ENCODE peak calls at places on chromosomes 3 and 15, in six cellular contexts. B, U, T, I, K and S are unnamed samples.

GRCh38 chr15:58433597-58434333 is 2.0 kb downstream of the LIPC start:
- DNase-seq in B (no peak), U (no peak), T (no peak), I (no peak), K (no peak), S (no peak)

GRCh38 chr3:29441422-29441821 is 160.6 kb downstream of the RBMS3 start:
- DNase-seq in B (no peak), U (no peak), T (no peak), I (no peak), K (no peak), S (no peak)

GRCh38 chr3:3632439-3632838 is 166.8 kb upstream of the LRRN1 start:
- DNase-seq in B (no peak), U (no peak), T (no peak), I (no peak), K (no peak), S (no peak)

GRCh38 chr15:40317580-40317979 is 5.9 kb upstream of the INAFM2 start:
- DNase-seq in B (no peak), U (no peak), T (no peak), I (no peak), K (no peak), S (no peak)

GRCh38 chr3:129276385-129276784 is 2.3 kb upstream of the HMCES start:
- DNase-seq in B (no peak), U (no peak), T (no peak), I (peak), K (no peak), S (peak)

GRCh38 chr15:80010131-80010673 is 39.2 kb upstream of the BCL2A1 start:
- DNase-seq in B (no peak), U (no peak), T (no peak), I (no peak), K (no peak), S (peak)

GRCh38 chr3:15771444-15771843 is 26.3 kb downstream of the ANKRD28 start:
- DNase-seq in B (no peak), U (no peak), T (no peak), I (no peak), K (no peak), S (no peak)

GRCh38 chr15:75153084-75153483 is 48.6 kb upstream of the C15orf39 start:
- DNase-seq in B (no peak), U (no peak), T (no peak), I (peak), K (no peak), S (peak)

GRCh38 chr3:14532691-14533456 is 7.3 kb downstream of the GRIP2 start:
- DNase-seq in B (peak), U (no peak), T (no peak), I (no peak), K (no peak), S (no peak)

GRCh38 chr3:182142928-182143327 is 431.2 kb downstream of the SOX2 start:
- DNase-seq in B (no peak), U (no peak), T (no peak), I (no peak), K (no peak), S (no peak)

GRCh38 chr3:40096561-40097506 is 212.7 kb upstream of the EIF1B start:
- DNase-seq in B (peak), U (no peak), T (no peak), I (no peak), K (no peak), S (no peak)

GRCh38 chr15:66655997-66656396 is 46.0 kb upstream of the SMAD6 start:
- DNase-seq in B (no peak), U (no peak), T (no peak), I (no peak), K (no peak), S (no peak)

GRCh38 chr3:112770026-112770626 is 76.5 kb downstream of the CD200R1L start:
- DNase-seq in B (no peak), U (no peak), T (no peak), I (no peak), K (no peak), S (peak)

GRCh38 chr3:157318639-157319288 is 117.9 kb upstream of the PTX3 start:
- DNase-seq in B (peak), U (no peak), T (no peak), I (no peak), K (no peak), S (no peak)

GRCh38 chr3:194800014-194800413 is 114.3 kb downstream of the FAM43A start:
- DNase-seq in B (no peak), U (no peak), T (peak), I (no peak), K (no peak), S (no peak)

GRCh38 chr3:47083786-47084185 is 80.1 kb downstream of the SETD2 start:
- DNase-seq in B (no peak), U (no peak), T (no peak), I (peak), K (no peak), S (peak)

GRCh38 chr3:101687142-101687931 is 819 bp upstream of the RPL24 start:
- DNase-seq in B (no peak), U (no peak), T (no peak), I (no peak), K (no peak), S (no peak)

GRCh38 chr3:136645915-136646314 is 106.3 kb downstream of the STAG1 start:
- DNase-seq in B (no peak), U (no peak), T (no peak), I (no peak), K (no peak), S (peak)

GRCh38 chr15:83323296-83323711 is 38.8 kb upstream of the BNC1 start:
- DNase-seq in B (no peak), U (no peak), T (no peak), I (no peak), K (no peak), S (no peak)

GRCh38 chr3:138902166-138902565 is 44.8 kb downstream of the FOXL2 start:
- DNase-seq in B (no peak), U (no peak), T (no peak), I (no peak), K (no peak), S (no peak)

GRCh38 chr3:151379083-151379734 is 5.3 kb downstream of the P2RY12 start:
- DNase-seq in B (no peak), U (no peak), T (no peak), I (no peak), K (peak), S (peak)

GRCh38 chr3:2872884-2873283 is 237.3 kb downstream of the IL5RA start:
- DNase-seq in B (no peak), U (no peak), T (no peak), I (no peak), K (no peak), S (no peak)

GRCh38 chr15:63986751-63987341 is 59.4 kb downstream of the DAPK2 start:
- DNase-seq in B (no peak), U (no peak), T (no peak), I (peak), K (no peak), S (peak)

GRCh38 chr15:56207711-56208110 is 36.0 kb downstream of the RFX7 start:
- DNase-seq in B (no peak), U (no peak), T (no peak), I (peak), K (no peak), S (peak)

GRCh38 chr3:157089455-157090221 is 70.3 kb downstream of the CCNL1 start:
- DNase-seq in B (peak), U (no peak), T (peak), I (peak), K (no peak), S (peak)

GRCh38 chr15:88645171-88646087 is 6.6 kb downstream of the ISG20 start:
- DNase-seq in B (peak), U (no peak), T (peak), I (no peak), K (no peak), S (peak)

GRCh38 chr15:48541659-48542334 is 103.7 kb downstream of the FBN1 start:
- DNase-seq in B (no peak), U (no peak), T (no peak), I (peak), K (no peak), S (peak)

DNA sequence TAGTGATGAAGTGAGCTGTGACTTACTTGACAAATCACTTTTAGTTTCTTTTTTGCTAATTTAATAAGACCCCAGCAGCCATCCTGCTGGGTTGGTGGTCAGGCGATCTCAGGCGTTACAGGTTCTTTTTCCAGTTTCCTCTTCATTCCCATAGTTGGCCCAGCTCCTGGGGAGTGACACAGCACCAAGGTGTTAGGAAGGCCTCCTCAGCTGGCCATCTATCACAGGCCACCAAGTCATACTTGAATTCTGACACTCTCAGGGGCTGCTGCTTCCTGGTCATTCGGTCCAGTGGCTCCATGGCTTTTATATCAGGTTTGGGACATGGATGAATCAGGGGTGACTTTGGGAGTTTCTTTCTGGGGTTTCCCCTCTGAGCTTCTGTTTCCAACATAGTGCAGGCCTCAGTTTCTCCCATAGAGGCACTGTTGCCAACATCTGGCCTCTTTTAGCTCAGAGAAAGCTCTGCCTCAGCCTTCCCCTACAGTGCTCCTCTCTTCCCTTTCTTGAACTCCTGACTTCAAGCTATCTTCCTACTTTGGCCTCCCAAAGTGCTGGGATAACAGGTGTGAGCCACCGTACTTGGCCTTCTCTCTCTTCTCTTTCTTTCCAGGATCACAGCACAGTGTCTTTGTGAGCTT is 211.8 kb downstream of the NR2F2 start:
- DNase-seq in B (no peak), U (no peak), T (no peak), I (no peak), K (no peak), S (no peak)
- TF ChIP-seq CTCF in B (no peak), U (no peak), T (no peak), I (no peak), K (no peak), S (no peak)

DNA sequence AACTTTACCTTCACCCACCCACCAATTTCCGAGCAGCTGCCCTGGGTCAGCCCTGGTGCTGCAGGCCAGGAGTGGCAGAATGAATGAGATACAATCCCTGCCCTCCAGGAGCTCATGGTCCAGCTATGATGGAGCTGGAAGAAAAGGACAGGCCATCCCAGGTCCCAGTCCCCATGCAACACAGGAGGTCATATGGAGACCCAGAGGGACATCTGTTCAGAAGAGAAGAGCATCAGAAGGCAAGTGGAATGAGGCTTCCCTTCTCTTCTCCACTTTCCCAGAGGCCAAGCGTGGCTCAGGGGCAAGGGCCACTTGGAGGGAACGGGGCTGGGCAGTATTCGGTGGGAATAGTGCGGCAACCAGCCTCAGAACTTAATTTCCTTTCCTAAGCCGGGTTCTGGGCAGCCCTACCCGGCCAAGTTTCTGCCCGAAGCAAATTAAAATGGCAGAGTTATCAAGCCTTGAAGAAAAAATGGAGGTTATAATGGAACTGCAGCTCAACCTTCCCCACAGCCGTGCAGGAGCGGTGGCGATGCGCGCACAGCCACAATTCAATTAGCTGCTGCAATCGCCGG is 35.9 kb downstream of the TLE3 start:
- DNase-seq in B (no peak), U (no peak), T (no peak), I (no peak), K (no peak), S (no peak)
- H3K4me3 ChIP-seq in B (no peak), U (no peak), T (peak), I (no peak), K (no peak), S (no peak)

GRCh38 chr3:171565671-171566070 is 105.5 kb upstream of the TNIK start:
- DNase-seq in B (no peak), U (no peak), T (no peak), I (no peak), K (no peak), S (no peak)

GRCh38 chr3:171565133-171565532 is 104.9 kb upstream of the TNIK start:
- DNase-seq in B (no peak), U (no peak), T (no peak), I (no peak), K (no peak), S (no peak)

GRCh38 chr3:171564723-171565122 is 104.5 kb upstream of the TNIK start:
- DNase-seq in B (no peak), U (no peak), T (no peak), I (no peak), K (no peak), S (no peak)

GRCh38 chr3:171566803-171567422 is 106.7 kb upstream of the TNIK start:
- DNase-seq in B (no peak), U (no peak), T (no peak), I (peak), K (no peak), S (peak)

GRCh38 chr3:171569571-171570132 is 109.4 kb upstream of the TNIK start:
- DNase-seq in B (no peak), U (no peak), T (no peak), I (no peak), K (no peak), S (no peak)
- TF ChIP-seq CTCF in B (no peak), U (no peak), T (no peak), I (no peak), K (no peak), S (no peak)

GRCh38 chr3:180492047-180492446 is 109.9 kb upstream of the TTC14 start:
- DNase-seq in B (no peak), U (no peak), T (no peak), I (no peak), K (no peak), S (no peak)
- H3K4me3 ChIP-seq in B (no peak), U (no peak), T (no peak), I (no peak), K (no peak), S (no peak)

DNA sequence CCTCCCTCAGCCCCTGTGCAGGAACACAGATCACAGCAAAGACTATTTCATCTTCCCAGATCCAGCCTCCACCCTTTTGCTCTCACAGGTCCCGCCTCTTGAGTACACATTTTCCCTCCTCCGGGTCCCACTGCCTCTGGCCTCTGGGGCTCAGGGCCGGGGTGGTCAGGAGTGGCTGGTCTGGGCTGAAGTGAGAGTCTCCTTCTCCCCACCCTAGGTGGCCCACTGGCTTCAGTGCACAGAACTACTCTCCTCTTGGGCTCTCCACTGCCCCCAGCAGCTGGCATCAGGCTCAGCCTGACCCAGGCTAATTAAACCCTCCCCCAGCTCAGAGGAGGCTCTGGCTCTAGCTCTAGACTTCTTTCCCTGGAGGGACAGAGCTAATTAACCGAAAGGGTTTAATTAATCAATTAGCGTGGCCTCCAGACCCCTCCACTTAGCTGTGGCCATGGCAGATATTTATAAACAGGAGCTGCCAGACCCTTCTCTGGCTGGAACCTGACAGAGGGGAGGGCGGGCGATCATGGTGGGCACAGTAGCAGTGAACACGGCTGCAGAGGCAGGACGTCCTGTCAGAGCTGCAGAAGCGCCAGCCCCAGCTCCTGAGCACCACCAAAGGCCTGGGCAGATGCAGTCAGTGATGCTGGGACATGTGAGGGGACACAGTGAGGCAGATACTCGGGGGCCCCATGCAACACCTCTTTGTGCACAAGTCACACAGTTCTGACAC is 15.1 kb downstream of the DUSP7 start:
- DNase-seq in B (no peak), U (no peak), T (no peak), I (no peak), K (no peak), S (no peak)
- TF ChIP-seq CTCF in B (no peak), U (no peak), T (no peak), I (no peak), K (no peak), S (no peak)

GRCh38 chr3:160174621-160175020 is 50.6 kb upstream of the C3orf80 start:
- DNase-seq in B (no peak), U (no peak), T (no peak), I (no peak), K (no peak), S (no peak)

GRCh38 chr3:160163259-160163878 is 61.9 kb upstream of the C3orf80 start:
- DNase-seq in B (no peak), U (no peak), T (no peak), I (no peak), K (no peak), S (peak)

GRCh38 chr3:160170409-160171370 is 54.5 kb upstream of the C3orf80 start:
- DNase-seq in B (no peak), U (no peak), T (no peak), I (no peak), K (no peak), S (peak)

GRCh38 chr3:160168290-160168689 is 56.9 kb upstream of the C3orf80 start:
- DNase-seq in B (no peak), U (no peak), T (no peak), I (no peak), K (no peak), S (no peak)

GRCh38 chr3:160169139-160169830 is 55.9 kb upstream of the C3orf80 start:
- DNase-seq in B (no peak), U (no peak), T (no peak), I (no peak), K (no peak), S (no peak)
- H3K4me3 ChIP-seq in B (no peak), U (no peak), T (no peak), I (no peak), K (no peak), S (no peak)

GRCh38 chr3:25239042-25239441 is 189.0 kb upstream of the RARB start:
- DNase-seq in B (no peak), U (no peak), T (no peak), I (no peak), K (no peak), S (no peak)
- TF ChIP-seq CTCF in B (no peak), U (no peak), T (no peak), I (no peak), K (no peak), S (no peak)

DNA sequence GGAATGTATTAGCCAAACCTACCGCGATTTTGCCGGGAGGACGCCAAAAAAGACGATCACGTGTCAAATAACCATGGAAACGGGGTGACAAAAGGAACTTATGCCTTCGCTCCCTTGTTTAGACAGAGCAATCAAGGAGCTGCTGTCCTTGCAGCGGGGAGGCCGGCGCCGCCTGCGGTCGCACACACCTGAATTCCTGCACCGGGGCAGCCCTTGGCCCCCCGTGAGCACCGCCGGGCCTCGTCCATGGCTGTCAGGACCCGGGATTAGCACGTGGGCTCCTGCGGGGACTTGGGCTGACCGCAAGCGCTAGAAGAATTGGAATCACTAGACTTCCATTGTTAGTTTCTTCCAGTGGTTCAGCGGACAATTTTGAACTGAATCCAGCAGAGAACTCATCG is 193.1 kb downstream of the SHQ1 start:
- DNase-seq in B (no peak), U (no peak), T (no peak), I (no peak), K (peak), S (no peak)
- H3K4me3 ChIP-seq in B (no peak), U (peak), T (peak), I (no peak), K (no peak), S (no peak)

GRCh38 chr3:8702560-8702959 is 31.0 kb upstream of the CAV3 start:
- DNase-seq in B (no peak), U (no peak), T (no peak), I (no peak), K (no peak), S (no peak)
- TF ChIP-seq CTCF in B (no peak), U (no peak), T (no peak), I (peak), K (no peak), S (peak)

GRCh38 chr3:62188547-62189375 is 184.6 kb downstream of the FEZF2 start:
- DNase-seq in B (peak), U (peak), T (no peak), I (peak), K (peak), S (peak)
- H3K4me3 ChIP-seq in B (no peak), U (no peak), T (peak), I (no peak), K (no peak), S (no peak)